ENCODE peak calls at places on chromosomes 2 and 18, in four cellular contexts. H is progenitor cell of endocrine pancreas, E is adrenal gland, G is gastrocnemius medialis. V is an unnamed sample.

GRCh38 chr2:120866071-120866470 is 130.4 kb downstream of the GLI2 start:
- DNase-seq in H (no peak), E (no peak), G (no peak), V (no peak)

GRCh38 chr18:58024139-58024538 is 19.9 kb upstream of the NEDD4L start:
- DNase-seq in E (no peak), H (no peak), G (no peak), V (no peak)

GRCh38 chr2:7728388-7728787 is 811.2 kb downstream of the RNF144A start:
- DNase-seq in E (no peak), H (no peak), G (no peak), V (no peak)

GRCh38 chr2:200159829-200160781 is 146.4 kb upstream of the SPATS2L start:
- DNase-seq in E (no peak), H (no peak), G (no peak), V (no peak)

GRCh38 chr2:238582159-238582558 is 155.4 kb downstream of the ASB1 start:
- DNase-seq in E (peak; percentile 6), G (no peak), H (no peak), V (no peak)

GRCh38 chr2:39871291-39871761 is 92.3 kb upstream of the THUMPD2 start:
- DNase-seq in H (no peak), E (no peak), G (no peak), V (peak; percentile 14)

GRCh38 chr2:231709981-231710750 is 1.8 kb downstream of the PTMA start:
- DNase-seq in H (peak; percentile 94), E (peak; percentile 91), G (peak; percentile 81), V (peak; percentile 93)

GRCh38 chr18:22272242-22272641 is 102.9 kb downstream of the GATA6 start:
- DNase-seq in E (no peak), H (no peak), G (no peak), V (no peak)

GRCh38 chr2:37156071-37156856 is 516 bp downstream of the EIF2AK2 start:
- DNase-seq in G (peak; percentile 14), H (no peak), E (peak; percentile 78), V (no peak)

GRCh38 chr2:30283931-30284565 is 52.7 kb downstream of the LBH start:
- DNase-seq in G (no peak), H (no peak), E (no peak), V (no peak)

GRCh38 chr2:10303634-10304378 is 1.1 kb downstream of the HPCAL1 start:
- DNase-seq in G (no peak), H (peak; percentile 48), E (peak; percentile 74), V (peak; percentile 50)

GRCh38 chr2:238406998-238407285 is 19.8 kb upstream of the ASB1 start:
- DNase-seq in E (no peak), G (no peak), H (no peak), V (no peak)

GRCh38 chr18:8011906-8012305 is 444.8 kb downstream of the PTPRM start:
- DNase-seq in G (no peak), H (no peak), E (no peak), V (no peak)

GRCh38 chr2:160501370-160501769 is 7.8 kb upstream of the RBMS1 start:
- DNase-seq in E (no peak), H (no peak), G (no peak), V (no peak)

GRCh38 chr2:194822657-194823056 is 834.4 kb upstream of the SLC39A10 start:
- DNase-seq in E (no peak), H (no peak), G (no peak), V (no peak)

GRCh38 chr2:205237524-205237923 is 444.8 kb upstream of the NRP2 start:
- DNase-seq in G (no peak), E (no peak), H (no peak), V (no peak)

GRCh38 chr2:128279786-128280701 is 38.6 kb downstream of the HS6ST1 start:
- DNase-seq in E (peak; percentile 66), G (peak; percentile 12), H (no peak), V (peak; percentile 16)

GRCh38 chr18:77016936-77017335 is 115.6 kb downstream of the MBP start:
- DNase-seq in H (no peak), G (no peak), E (no peak), V (no peak)

GRCh38 chr2:61705625-61706024 is 148.2 kb downstream of the FAM161A start:
- DNase-seq in E (no peak), H (no peak), G (peak; percentile 93), V (no peak)

GRCh38 chr18:61637319-61637718 is 255.5 kb downstream of the RNF152 start:
- DNase-seq in E (no peak), H (no peak), G (no peak), V (peak; percentile 19)

GRCh38 chr2:151409601-151410484 is at the start of gene RIF1:
- DNase-seq in H (peak; percentile 82), E (peak; percentile 94), G (peak; percentile 83), V (peak; percentile 91)

GRCh38 chr2:43100362-43100882 is 126.0 kb downstream of the ZFP36L2 start:
- DNase-seq in H (no peak), E (no peak), G (no peak), V (no peak)

GRCh38 chr2:173983414-173983871 is 18.3 kb upstream of the SP3 start:
- DNase-seq in H (no peak), G (no peak), E (no peak), V (no peak)

GRCh38 chr2:106140913-106141312 is 53.2 kb downstream of the UXS1 start:
- DNase-seq in H (no peak), E (no peak), G (no peak), V (no peak)

GRCh38 chr2:109727929-109728447 is 66.1 kb upstream of the RGPD5 start:
- DNase-seq in E (peak; percentile 13), G (no peak), H (no peak), V (no peak)

GRCh38 chr2:106990307-106990706 is 104.3 kb upstream of the ST6GAL2 start:
- DNase-seq in H (no peak), G (no peak), E (no peak), V (no peak)

GRCh38 chr2:20052872-20053281 is 1.4 kb upstream of the LAPTM4A start:
- DNase-seq in E (peak; percentile 89), H (no peak), G (peak; percentile 50), V (no peak)

DNA sequence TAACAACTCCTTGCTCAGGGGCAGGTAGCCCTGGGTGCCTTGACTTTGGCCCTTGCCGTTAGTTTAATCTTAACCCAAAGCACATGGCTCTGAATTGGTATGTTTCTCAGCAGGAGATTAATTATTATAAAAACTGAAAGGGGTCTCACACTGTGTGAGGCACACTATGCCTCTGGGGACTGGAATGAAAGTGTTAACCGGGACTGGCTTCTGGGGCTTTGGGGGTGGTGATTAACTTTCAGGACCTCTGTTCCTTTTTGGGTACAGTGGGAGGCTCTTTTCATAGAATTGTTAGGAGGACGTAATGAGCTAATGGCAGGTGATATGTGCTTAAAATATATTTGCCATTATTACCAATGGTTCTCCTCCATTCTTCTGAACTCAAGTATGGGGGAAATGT is 5.1 kb downstream of the MERTK start:
- DNase-seq in G (no peak), H (no peak), E (peak; percentile 23), V (no peak)
- TF ChIP-seq CTCF in G (no peak), H (no peak), E (no peak), V (no peak)

DNA sequence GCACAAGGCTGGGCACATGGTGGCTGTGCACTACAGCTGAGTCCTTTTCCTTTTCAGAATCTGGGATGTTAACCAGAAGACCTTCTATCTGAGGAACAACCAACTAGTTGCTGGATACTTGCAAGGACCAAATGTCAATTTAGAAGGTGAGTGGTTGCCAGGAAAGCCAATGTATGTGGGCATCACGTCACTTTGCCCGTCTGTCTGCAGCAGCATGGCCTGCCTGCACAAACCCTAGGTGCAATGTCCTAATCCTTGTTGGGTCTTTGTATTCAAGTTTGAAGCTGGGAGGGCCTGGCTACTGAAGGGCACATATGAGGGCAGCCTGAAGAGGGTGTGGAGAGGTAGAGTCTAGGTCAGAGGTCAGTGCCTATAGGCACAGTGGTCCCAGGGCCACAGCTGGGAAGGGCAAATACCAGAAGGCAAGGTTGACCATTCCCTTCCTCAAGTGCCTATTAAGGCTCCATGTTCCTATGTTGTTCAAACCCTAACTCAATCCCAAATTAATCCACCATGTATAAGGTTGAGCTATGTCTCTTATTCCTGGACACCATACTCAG is 2.2 kb downstream of the IL1RN start:
- DNase-seq in H (no peak), G (no peak), E (no peak), V (no peak)
- TF ChIP-seq CTCF in H (no peak), G (no peak), E (no peak), V (no peak)

GRCh38 chr2:68660658-68661057 is 17.3 kb downstream of the PROKR1 start:
- DNase-seq in H (no peak), G (no peak), E (no peak), V (no peak)
- TF ChIP-seq CTCF in H (no peak), G (no peak), E (no peak), V (no peak)

DNA sequence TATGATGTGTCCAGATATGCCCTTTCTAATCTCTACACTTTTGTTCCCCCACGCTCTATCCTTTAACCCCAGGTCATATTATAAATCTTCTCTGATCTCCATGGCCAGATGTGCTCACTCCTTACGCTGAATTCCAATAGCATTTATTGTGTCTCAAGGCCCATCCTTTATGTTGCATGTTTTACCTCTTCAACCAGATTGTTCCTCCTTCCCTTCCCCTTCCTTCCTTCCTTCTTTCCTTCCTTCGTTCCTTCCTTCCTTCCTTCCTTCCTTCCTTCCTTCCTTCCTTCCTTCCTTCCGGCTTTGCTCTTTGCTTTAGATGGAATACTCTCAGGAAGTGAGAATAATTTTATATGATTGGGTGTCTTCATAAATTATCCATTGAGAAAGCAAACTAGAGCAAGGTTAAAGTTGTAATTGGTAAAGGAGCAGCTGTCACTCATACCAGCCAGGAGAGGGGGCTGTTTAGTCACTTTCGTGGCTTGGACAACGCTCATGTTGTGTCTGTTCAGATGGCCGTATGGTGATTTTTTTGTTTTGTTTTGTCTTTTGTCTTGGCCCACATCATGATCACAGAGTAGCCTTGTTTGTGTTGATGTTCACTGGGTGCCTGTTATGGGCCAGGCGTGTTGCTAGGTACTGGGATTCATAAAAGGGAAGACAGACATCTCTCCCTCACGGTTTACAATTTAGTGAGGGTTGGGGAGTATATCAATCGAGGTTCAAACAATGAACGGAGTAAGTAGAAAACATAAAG is 68.0 kb downstream of the DAW1 start:
- DNase-seq in H (no peak), E (peak; percentile 52), G (no peak), V (peak; percentile 44)
- TF ChIP-seq CTCF in H (peak; percentile 66), E (peak; percentile 50), G (no peak), V (peak; percentile 50)

DNA sequence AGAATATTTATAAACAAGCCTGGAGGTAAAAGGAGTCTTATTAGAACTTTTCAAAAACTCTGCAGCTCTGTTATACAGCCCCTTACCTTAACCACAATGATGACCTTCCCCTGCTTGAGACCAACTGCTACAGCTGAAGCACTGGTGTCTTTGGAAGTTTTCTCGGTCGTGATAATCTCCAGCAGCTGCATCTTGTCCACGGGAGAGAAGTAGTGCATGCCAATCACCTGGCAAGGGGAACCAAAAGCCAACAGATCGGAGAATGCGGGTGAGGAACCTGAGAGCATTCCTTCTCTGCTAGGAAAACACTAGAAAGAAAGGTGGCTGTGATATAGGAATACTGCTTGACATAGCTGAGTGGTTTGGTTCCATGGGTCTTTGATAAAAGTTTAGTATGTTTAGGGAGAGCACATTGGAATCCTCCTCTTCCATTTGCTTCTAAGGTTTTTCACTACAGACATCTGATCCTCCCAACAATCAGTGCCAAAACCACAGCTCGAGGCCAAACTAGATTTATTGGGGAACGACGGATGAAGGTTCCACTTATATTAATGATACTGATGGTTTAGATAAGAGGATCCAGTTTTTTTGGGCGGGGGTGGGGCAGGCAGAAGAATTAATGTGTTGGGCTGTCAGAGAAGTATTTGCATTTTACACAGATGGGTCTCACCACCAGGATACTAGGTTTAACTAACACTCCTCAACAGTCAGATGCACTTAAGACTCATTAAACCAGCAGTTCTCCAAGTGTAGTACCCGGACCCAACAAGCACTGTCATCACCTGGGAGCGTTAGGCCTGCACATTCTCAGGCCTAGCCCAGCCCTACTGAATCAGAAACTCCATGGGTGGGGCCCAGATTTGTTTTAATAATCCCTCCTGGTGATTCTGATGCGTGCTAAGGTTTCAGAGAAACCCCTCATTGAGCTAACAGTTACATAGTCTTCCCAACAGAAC is 22.4 kb downstream of the GAREM2 start:
- DNase-seq in G (no peak), E (no peak), H (no peak), V (no peak)
- TF ChIP-seq CTCF in G (no peak), E (no peak), H (no peak), V (no peak)